ENCODE peak calls at places on chromosomes 4 and X, in five cellular contexts. X is lower lobe of right lung; P is HFFc6; U is mammary epithelial cell; O is activated T-cell treated with anti-CD3 and anti-CD28 coated beads, Interleukin-2, amount 50 U/mL, for 4 hours. T is an unnamed sample.

GRCh38 chr4:38531126-38531737 is 132.8 kb upstream of the KLF3 start:
- DNase-seq in O (no peak), U (no peak), X (no peak), P (no peak), T (no peak)

GRCh38 chr4:93396274-93396673 is 432.3 kb upstream of the ATOH1 start:
- DNase-seq in P (no peak), X (no peak), U (peak), O (no peak), T (no peak)

GRCh38 chrX:31609130-31609529 is 537.3 kb upstream of the FTHL17 start:
- DNase-seq in P (peak), O (no peak), U (peak), X (no peak), T (no peak)

GRCh38 chr4:103786014-103786413 is 66.2 kb upstream of the TACR3 start:
- DNase-seq in X (no peak), O (no peak), U (peak), P (peak), T (no peak)

GRCh38 chrX:120857240-120857639 is 18.4 kb downstream of the CT47B1 start:
- DNase-seq in P (no peak), O (no peak), X (no peak), U (no peak), T (no peak)

GRCh38 chr4:183492791-183493221 is 12.1 kb upstream of the ING2 start:
- DNase-seq in U (peak), O (no peak), X (no peak), P (peak), T (no peak)

GRCh38 chr4:139167774-139168444 is 9.1 kb downstream of the ELF2 start:
- DNase-seq in O (no peak), P (peak), U (peak), X (no peak), T (no peak)

GRCh38 chr4:8010618-8011017 is 71.0 kb upstream of the AFAP1 start:
- DNase-seq in O (no peak), U (no peak), P (peak), X (no peak), T (peak)

GRCh38 chr4:89704651-89705395 is 132.1 kb downstream of the SNCA start:
- DNase-seq in U (no peak), O (no peak), P (no peak), X (no peak), T (no peak)

GRCh38 chr4:38529189-38530115 is 134.5 kb upstream of the KLF3 start:
- DNase-seq in O (peak), P (no peak), U (no peak), X (peak), T (peak)

GRCh38 chr4:25873632-25874129 is 10.9 kb upstream of the SEL1L3 start:
- DNase-seq in O (no peak), U (no peak), X (no peak), P (no peak), T (no peak)

GRCh38 chr4:8188743-8189550 is 10.1 kb upstream of the SH3TC1 start:
- DNase-seq in U (peak), O (no peak), X (peak), P (no peak), T (no peak)

GRCh38 chrX:22124098-22124497 is 92.0 kb downstream of the PHEX start:
- DNase-seq in U (peak), P (no peak), O (no peak), X (no peak), T (no peak)

GRCh38 chr4:7808181-7808580 is 131.5 kb downstream of the AFAP1 start:
- DNase-seq in O (no peak), P (no peak), U (no peak), X (no peak), T (no peak)

GRCh38 chr4:185840953-185841352 is 29.0 kb upstream of the SORBS2 start:
- DNase-seq in P (no peak), X (no peak), U (no peak), O (no peak), T (no peak)

GRCh38 chrX:153889123-153889522 is 3.1 kb upstream of the L1CAM start:
- DNase-seq in U (no peak), X (no peak), O (no peak), P (no peak), T (no peak)

GRCh38 chr4:188822698-188823097 is 683.5 kb downstream of the TRIML1 start:
- DNase-seq in X (no peak), O (no peak), U (peak), P (no peak), T (no peak)

GRCh38 chrX:112874140-112874539 is 33.5 kb upstream of the AMOT start:
- DNase-seq in P (no peak), X (no peak), O (no peak), U (no peak), T (no peak)

GRCh38 chrX:82648062-82648461 is 860.0 kb upstream of the POU3F4 start:
- DNase-seq in U (peak), O (no peak), X (no peak), P (no peak), T (no peak)

GRCh38 chr4:16224264-16224663 is 2.0 kb downstream of the TAPT1 start:
- DNase-seq in X (no peak), U (no peak), O (no peak), P (no peak), T (no peak)

GRCh38 chrX:18377802-18378201 is 23.3 kb upstream of the SCML2 start:
- DNase-seq in X (no peak), P (peak), O (no peak), U (no peak), T (no peak)

GRCh38 chr4:148327683-148328082 is 114.5 kb downstream of the NR3C2 start:
- DNase-seq in P (no peak), O (no peak), U (no peak), X (no peak), T (no peak)

GRCh38 chr4:72846280-72847111 is 223.0 kb downstream of the COX18 start:
- DNase-seq in X (no peak), U (no peak), P (peak), O (no peak), T (no peak)

GRCh38 chr4:120443111-120443510 is 376.5 kb upstream of the MAD2L1 start:
- DNase-seq in U (no peak), P (no peak), X (no peak), O (no peak), T (no peak)

GRCh38 chr4:149493492-149493891 is 322.2 kb downstream of the IQCM start:
- DNase-seq in O (no peak), U (no peak), X (no peak), P (no peak), T (no peak)

GRCh38 chrX:40176256-40176978 is 78.7 kb upstream of the BCOR start:
- DNase-seq in P (peak), U (no peak), O (peak), X (peak), T (peak)

GRCh38 chr4:53956053-53956452 is 108.4 kb downstream of the CHIC2 start:
- DNase-seq in O (no peak), P (no peak), X (no peak), U (no peak), T (no peak)

GRCh38 chr4:175369087-175369486 is 443.0 kb downstream of the GPM6A start:
- DNase-seq in P (peak), X (no peak), U (peak), O (no peak), T (no peak)

GRCh38 chr4:3280466-3280865 is 12.4 kb upstream of the RGS12 start:
- DNase-seq in O (no peak), U (no peak), P (no peak), X (no peak), T (no peak)

GRCh38 chr4:153438916-153439756 is 27.0 kb upstream of the TMEM131L start:
- DNase-seq in P (no peak), O (peak), X (no peak), U (no peak), T (no peak)

GRCh38 chrX:110852180-110852579 is 56.6 kb upstream of the CHRDL1 start:
- DNase-seq in X (no peak), O (no peak), P (no peak), U (no peak), T (peak)

GRCh38 chr4:5808081-5808741 is 84.7 kb downstream of the CRMP1 start:
- DNase-seq in U (no peak), P (no peak), X (no peak), O (no peak), T (no peak)

GRCh38 chr4:76767983-76768382 is 130.0 kb downstream of the SOWAHB start:
- DNase-seq in U (no peak), P (peak), O (no peak), X (no peak), T (no peak)

GRCh38 chr4:120130786-120131185 is 64.1 kb upstream of the MAD2L1 start:
- DNase-seq in P (no peak), X (no peak), U (no peak), O (no peak), T (no peak)

GRCh38 chrX:318068-318738 is 393 bp downstream of the GTPBP6 start:
- DNase-seq in X (peak), U (peak), P (peak), O (peak), T (peak)

GRCh38 chr4:85457752-85458467 is 17.0 kb upstream of the ARHGAP24 start:
- DNase-seq in P (no peak), U (no peak), X (no peak), O (no peak), T (peak)

GRCh38 chrX:104310657-104311056 is 55.9 kb upstream of the ESX1 start:
- DNase-seq in P (no peak), X (no peak), U (no peak), O (no peak), T (no peak)

GRCh38 chrX:72663737-72664136 is 50.4 kb downstream of the PHKA1 start:
- DNase-seq in O (no peak), X (no peak), P (no peak), U (no peak), T (no peak)

GRCh38 chr4:56129431-56129861 is 180.7 kb downstream of the CEP135 start:
- DNase-seq in U (peak), O (no peak), P (no peak), X (peak), T (peak)